ENCODE peak calls at places on chromosomes 4 and X, in four cellular contexts. O is tibial nerve, I is fibroblast of lung, E is lower lobe of right lung. Z is an unnamed sample. For H3K4me1, the result is how much of the 10 kb centered on the place peaks cover.

GRCh38 chr4:174136013-174136412 is 147.5 kb downstream of the FBXO8 start:
- DNase-seq in O (no peak), I (peak), E (no peak), Z (no peak)

GRCh38 chr4:57442834-57443291 is 332.7 kb upstream of the IGFBP7 start:
- DNase-seq in O (no peak), I (peak), E (no peak), Z (peak)

GRCh38 chrX:94455782-94456181 is 781.8 kb downstream of the FAM133A start:
- DNase-seq in O (no peak), I (no peak), E (no peak), Z (no peak)

GRCh38 chrX:115234220-115234557 is 293 bp upstream of the LRCH2 start:
- DNase-seq in O (no peak), I (peak), E (no peak), Z (no peak)

GRCh38 chrX:153370293-153371055 is 30.7 kb downstream of the PNMA6E start:
- DNase-seq in O (no peak), I (peak), E (no peak), Z (no peak)

GRCh38 chrX:50920132-50920531 is 9.6 kb downstream of the BMP15 start:
- DNase-seq in O (no peak), I (peak), E (no peak), Z (no peak)

GRCh38 chrX:15751160-15751819 is 13.2 kb downstream of the CA5B start:
- DNase-seq in O (no peak), I (peak), E (no peak), Z (no peak)

GRCh38 chr4:23878912-23879732 is 10.7 kb downstream of the PPARGC1A start:
- DNase-seq in O (no peak), I (no peak), E (no peak), Z (no peak)

GRCh38 chr4:54197926-54198325 is 31.2 kb upstream of the PDGFRA start:
- DNase-seq in O (no peak), I (no peak), E (no peak), Z (no peak)

DNA sequence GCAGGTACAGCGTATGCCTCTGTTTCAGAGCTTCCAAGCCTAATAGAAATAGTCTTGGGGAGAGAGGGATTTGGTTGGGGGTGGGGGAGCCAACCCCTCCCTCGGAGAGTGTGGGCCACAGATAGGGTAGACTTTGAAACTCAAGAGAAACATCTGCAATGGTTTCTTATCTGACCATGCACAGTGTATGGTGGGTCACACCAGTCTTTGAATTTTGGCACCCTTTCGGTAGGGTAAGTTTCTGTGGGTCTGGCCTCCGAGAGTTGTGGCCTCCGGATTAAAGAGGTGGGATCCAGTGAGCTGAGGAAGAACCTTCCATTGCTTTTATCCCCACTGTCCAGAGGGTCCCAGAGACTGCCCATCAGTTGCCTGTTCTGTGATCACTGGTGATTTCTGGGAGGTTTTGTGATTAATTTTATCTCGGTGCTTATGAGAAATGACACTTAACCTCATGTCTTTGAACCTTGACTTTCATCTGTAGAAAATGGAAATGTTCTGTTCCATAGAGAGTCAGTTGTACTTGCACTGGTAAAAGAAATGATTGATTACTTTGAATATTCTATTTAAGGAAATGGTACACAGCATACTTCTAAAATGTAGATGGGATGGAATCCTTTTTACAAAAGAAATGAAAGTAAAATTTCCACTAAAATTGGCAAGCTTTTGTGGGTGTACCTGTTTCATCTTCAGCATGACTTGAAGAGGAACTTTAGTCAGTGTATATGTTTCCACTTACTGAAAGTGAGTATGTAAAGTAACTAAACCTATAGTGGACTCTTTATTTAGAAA is 62.7 kb downstream of the TMEM131L start:
- DNase-seq in O (no peak), I (no peak), E (no peak), Z (no peak)
- H3K4me1 ChIP-seq in O (under half), I (under half), E (half or more), Z (under half)

GRCh38 chr4:70711599-70711998 is 10.2 kb upstream of the RUFY3 start:
- DNase-seq in O (no peak), I (no peak), E (no peak), Z (no peak)
- H3K4me1 ChIP-seq in O (under half), I (under half), E (under half), Z (under half)

GRCh38 chr4:78609580-78609979 is 58.0 kb downstream of the ANXA3 start:
- DNase-seq in O (no peak), I (no peak), E (no peak), Z (no peak)

GRCh38 chr4:78608684-78609083 is 57.1 kb downstream of the ANXA3 start:
- DNase-seq in O (no peak), I (no peak), E (no peak), Z (no peak)

GRCh38 chr4:78610546-78611214 is 59.1 kb downstream of the ANXA3 start:
- DNase-seq in O (no peak), I (peak), E (no peak), Z (no peak)

GRCh38 chr4:78612398-78613005 is 60.9 kb downstream of the ANXA3 start:
- DNase-seq in O (no peak), I (peak), E (no peak), Z (no peak)

DNA sequence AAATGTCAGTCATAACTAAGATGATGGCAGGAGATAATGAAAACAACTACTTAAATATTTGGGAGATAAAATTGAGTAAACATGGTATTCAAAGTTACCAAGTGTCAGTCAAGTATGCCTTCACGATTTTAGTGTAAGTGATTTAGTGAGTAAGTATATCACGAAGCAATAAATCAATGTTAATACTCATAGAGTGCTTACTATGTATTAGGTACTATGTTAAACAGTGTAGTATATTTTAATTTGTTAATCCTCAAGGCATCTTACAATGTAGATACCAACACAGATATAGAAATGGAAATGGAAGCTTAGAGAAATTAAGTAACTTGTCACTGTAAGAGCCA is 59.6 kb downstream of the ANXA3 start:
- DNase-seq in O (no peak), I (no peak), E (no peak), Z (no peak)
- H3K4me1 ChIP-seq in O (under half), I (under half), E (under half), Z (under half)

GRCh38 chrX:13693341-13693871 is 4.5 kb downstream of the RAB9A start:
- DNase-seq in O (no peak), I (no peak), E (no peak), Z (no peak)
- H3K4me1 ChIP-seq in O (under half), I (under half), E (under half), Z (under half)

DNA sequence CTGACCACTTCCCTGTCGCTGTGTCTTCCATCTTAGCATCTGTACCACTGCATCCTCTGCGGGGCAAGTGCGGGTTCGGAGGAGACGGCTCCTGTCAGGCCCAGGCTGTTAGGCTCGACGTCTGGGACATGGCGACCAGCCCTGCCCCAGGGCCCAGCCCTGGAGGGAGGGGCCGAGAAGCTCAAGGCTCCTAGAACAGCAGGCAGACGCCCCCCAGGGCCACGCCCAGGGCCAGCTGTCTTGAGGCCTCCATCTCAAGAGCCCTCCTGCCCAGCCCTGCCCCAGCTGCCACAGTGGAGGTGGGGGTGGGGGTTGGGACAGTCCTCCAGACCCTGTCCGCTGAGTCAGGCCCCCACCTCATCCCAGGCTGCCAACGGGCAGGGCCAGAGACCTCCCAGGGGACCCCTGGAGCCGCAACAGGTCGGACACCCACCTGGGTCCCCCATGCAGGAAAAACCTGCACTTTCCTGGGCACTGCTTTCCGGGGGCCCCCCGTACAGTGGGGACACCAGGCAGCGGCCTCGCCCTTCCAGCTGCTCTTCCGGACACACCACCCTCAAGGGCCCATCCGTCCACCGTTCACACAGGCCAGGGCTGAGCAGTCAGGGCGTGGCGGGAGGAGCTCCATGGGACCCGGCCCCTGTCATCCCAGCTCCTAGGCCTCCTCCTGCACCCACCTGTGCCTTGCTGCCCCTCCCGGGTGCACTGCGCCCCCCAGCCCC is 83.1 kb downstream of the FAM53A start:
- DNase-seq in O (no peak), I (no peak), E (peak), Z (no peak)
- H3K4me1 ChIP-seq in O (under half), I (under half), E (under half), Z (under half)

DNA sequence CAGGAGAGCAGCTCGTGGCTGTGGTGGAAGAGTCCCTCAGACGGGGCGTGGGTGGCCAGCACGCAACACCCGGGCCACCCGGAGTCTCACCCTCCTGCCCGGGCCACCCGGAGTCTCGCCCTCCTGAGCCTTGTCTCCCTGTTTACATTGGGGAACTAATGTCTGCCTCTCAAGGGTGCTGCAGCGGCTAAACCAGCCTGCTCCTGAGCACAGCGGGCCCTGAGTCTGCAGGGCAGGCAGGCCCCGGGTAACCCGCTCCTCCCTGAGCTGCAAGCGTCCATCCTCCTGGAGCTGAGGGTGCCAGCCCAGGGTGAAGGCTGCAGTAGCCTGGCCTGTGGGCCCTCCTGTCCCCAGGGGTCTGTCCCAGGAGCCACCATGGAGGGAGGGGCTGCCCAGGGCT is 3.0 kb downstream of the PDE6B start:
- DNase-seq in O (no peak), I (no peak), E (no peak), Z (no peak)
- H3K4me1 ChIP-seq in O (under half), I (under half), E (under half), Z (under half)

DNA sequence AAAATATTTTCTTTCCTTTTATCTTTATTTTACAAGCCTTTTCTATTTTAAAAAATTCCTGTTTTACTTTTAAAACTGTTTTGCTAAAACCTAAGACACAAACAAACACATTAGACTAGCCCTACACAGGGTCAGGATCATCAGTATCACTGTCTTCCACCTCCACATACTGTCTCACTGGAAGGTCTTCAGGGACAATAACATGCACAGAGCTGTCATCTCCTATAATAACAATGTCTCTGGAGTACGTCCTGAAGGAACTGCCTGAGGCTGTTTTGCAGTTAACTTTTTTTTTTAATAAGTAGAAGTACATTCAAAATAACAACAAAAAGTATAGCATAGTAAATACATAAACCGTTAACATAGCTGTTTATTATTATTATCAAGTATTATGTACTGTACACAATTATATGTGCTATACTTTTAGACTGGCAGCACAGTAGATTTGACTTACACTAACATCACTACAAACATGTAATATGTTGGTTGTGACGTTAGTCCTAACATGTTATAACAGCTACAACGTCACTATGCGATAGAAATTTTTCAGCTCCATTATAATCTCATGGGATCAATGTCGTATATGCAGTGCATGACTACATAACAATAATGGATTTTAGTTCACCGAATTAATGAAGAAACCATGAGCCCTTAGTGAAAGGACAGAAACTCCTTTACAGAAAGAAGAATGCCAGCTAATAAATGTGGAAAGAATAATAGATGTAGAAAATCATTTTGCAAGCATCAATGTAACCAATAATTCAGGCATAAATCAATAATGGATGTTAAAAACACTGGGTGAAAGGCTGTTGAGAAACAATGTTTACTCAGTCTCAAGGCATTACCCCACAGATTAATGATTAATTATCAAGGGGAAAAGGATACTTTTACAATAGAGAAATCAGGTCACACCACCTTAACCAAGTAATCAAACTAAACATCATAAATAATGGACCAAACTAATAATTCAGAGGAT is 49.2 kb downstream of the FBXW7 start:
- DNase-seq in O (no peak), I (no peak), E (no peak), Z (no peak)
- H3K4me1 ChIP-seq in O (under half), I (under half), E (under half), Z (under half)

GRCh38 chrX:129768586-129769466 is 10.9 kb upstream of the SASH3 start:
- DNase-seq in O (no peak), I (peak), E (no peak), Z (no peak)

GRCh38 chrX:129768186-129768585 is 11.6 kb upstream of the SASH3 start:
- DNase-seq in O (no peak), I (no peak), E (no peak), Z (no peak)

GRCh38 chrX:129771266-129771995 is 8.3 kb upstream of the SASH3 start:
- DNase-seq in O (no peak), I (no peak), E (no peak), Z (no peak)

GRCh38 chrX:129772796-129773431 is 6.8 kb upstream of the SASH3 start:
- DNase-seq in O (no peak), I (no peak), E (peak), Z (no peak)

DNA sequence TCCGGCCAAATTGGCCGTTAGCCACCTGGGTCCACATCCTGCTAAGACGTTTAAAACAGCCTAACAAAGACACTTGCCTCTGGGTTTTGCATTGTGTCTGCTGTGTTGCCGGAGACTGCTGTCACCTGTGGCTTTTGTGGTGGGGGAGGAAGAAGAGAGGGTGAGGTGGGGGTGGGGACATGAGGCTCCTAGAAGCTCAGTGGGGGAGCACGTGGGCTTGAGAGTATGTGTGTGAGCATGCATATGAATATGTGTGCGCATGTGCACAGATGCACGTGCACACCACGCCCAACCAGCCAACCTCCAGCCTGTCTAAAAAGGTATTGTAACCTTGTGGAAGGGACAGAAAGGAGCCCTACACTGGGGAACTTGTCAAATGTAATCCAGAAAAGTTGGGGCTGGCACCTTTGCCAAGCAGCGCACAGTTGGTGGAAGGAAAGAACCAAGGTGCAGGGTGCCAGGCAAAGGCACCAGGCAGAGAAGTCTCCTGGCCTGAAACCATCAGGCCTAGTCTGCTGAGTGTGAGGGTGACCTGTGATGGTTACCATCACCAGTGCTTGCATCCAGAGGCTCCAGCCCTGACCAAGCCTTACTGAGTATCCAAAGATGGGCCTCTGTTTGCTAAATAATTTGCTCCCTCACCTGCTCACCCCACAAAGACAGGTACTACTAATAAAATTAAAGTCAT is 10.1 kb upstream of the SASH3 start:
- DNase-seq in O (no peak), I (no peak), E (no peak), Z (no peak)
- H3K4me1 ChIP-seq in O (under half), I (under half), E (under half), Z (under half)

DNA sequence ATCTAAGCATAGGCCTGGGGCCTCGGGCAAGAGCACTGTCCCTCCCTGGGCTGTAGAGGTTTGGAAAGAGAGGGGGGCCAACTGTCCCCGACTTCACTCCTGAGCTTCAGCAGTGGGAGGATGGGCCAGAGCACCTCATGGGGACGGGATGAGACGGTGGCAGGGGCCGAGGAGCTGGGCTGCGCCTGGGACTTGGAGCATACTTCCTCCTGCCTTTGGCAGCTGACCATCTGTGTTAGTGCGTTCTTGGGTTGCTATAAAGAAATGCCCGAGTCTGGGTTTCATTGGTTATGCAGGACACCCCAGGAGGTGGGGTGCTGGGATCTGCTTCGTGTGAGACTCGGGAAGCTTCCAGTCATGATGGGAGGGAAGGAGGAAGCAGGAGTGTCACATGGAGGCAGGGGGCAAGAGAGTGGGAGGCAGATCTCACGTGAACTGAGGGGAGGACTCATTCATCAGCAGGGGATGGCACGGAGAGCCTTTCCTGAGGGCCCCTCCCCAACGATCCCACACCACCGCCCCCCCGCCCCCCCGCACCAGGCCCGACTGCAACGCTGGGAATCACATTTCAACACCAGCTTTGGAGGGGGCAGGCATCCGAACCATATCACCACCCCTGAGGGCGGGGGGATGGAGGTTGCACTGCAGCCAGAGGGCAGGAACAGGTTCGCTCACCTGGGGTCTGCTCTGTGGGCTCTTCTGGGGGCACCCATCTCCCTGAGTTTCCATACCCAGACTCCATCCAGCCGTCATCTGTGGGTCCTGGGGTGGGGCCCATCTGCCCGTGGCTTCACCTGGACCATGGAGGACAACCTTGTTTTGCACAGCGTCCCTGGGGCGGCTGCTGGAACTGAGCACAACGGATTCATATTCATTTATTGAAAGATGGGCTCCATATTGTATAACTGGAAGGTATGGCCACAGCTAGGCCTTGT is 7.1 kb downstream of the PSAPL1 start:
- DNase-seq in O (no peak), I (no peak), E (no peak), Z (no peak)
- H3K4me1 ChIP-seq in O (under half), I (under half), E (under half), Z (under half)